ENCODE peak calls at places on chromosome 11, in seven cellular contexts. H is T-cell; Z is stimulated activated CD4-positive, alpha-beta T cell treated with anti-CD3 and anti-CD28 coated beads, Interleukin-1b, Interleukin-23, amount 100 ng/mL, for 1 hour; U is GM23338; I is amniotic stem cell; S is choroid plexus epithelial cell; Y is HuH-7. R is an unnamed sample.

GRCh38 chr11:116225236-116225635 is 547.6 kb downstream of the BUD13 start:
- DNase-seq in S (no peak), Y (no peak), I (no peak), Z (no peak), U (peak), H (no peak), R (peak)

GRCh38 chr11:2098691-2099522 is 40.3 kb downstream of the IGF2 start:
- DNase-seq in Z (no peak), H (no peak), S (no peak), Y (no peak), U (no peak), I (no peak), R (no peak)

GRCh38 chr11:9347100-9347499 is 32.7 kb upstream of the TMEM41B start:
- DNase-seq in U (peak), H (no peak), I (no peak), S (no peak), Z (no peak), Y (no peak), R (peak)

GRCh38 chr11:82701847-82702520 is 31.7 kb downstream of the FAM181B start:
- DNase-seq in Y (peak), U (peak), H (no peak), S (peak), I (no peak), Z (no peak), R (peak)

GRCh38 chr11:120123946-120124345 is 14.0 kb downstream of the TRIM29 start:
- DNase-seq in Y (no peak), H (no peak), I (no peak), Z (no peak), S (no peak), U (no peak), R (no peak)

GRCh38 chr11:119041821-119042514 is 11.3 kb upstream of the SLC37A4 start:
- DNase-seq in S (no peak), Y (no peak), Z (no peak), U (no peak), I (no peak), H (no peak), R (no peak)

GRCh38 chr11:1879941-1880720 is 11.6 kb downstream of the PRR33 start:
- DNase-seq in Y (no peak), S (peak), H (no peak), Z (no peak), I (no peak), U (no peak), R (no peak)

GRCh38 chr11:2138436-2139117 is 612 bp downstream of the IGF2 start:
- DNase-seq in I (no peak), Y (no peak), Z (no peak), U (peak), H (no peak), S (no peak), R (no peak)